ENCODE peak calls at places on chromosomes 12 and 14, in ten cellular contexts. One of them, this sample, is unnamed.

GRCh38 chr12:98594050-98594853 is 766 bp downstream of the SLC25A3 start:
- DNase-seq in transverse colon: peak; percentile 52
- DNase-seq in HAP-1: no peak
- DNase-seq in CD8-positive, alpha-beta T cell: no peak
- DNase-seq in PC-9: no peak
- DNase-seq in mucosa of descending colon: peak; percentile 66
- DNase-seq in neural progenitor cell: peak; percentile 56
- DNase-seq in CD8-positive, alpha-beta memory T cell: no peak
- DNase-seq in left lung: peak; percentile 52
- DNase-seq in neuronal stem cell: peak; percentile 9
- DNase-seq in this sample: no peak

GRCh38 chr14:85459361-85459760 is 70.6 kb upstream of the FLRT2 start:
- DNase-seq in transverse colon: no peak
- DNase-seq in HAP-1: no peak
- DNase-seq in CD8-positive, alpha-beta T cell: no peak
- DNase-seq in PC-9: no peak
- DNase-seq in mucosa of descending colon: no peak
- DNase-seq in neural progenitor cell: no peak
- DNase-seq in CD8-positive, alpha-beta memory T cell: no peak
- DNase-seq in left lung: no peak
- DNase-seq in neuronal stem cell: no peak
- DNase-seq in this sample: no peak

GRCh38 chr14:50319293-50319692 is 7.2 kb downstream of the DMAC2L start:
- DNase-seq in transverse colon: no peak
- DNase-seq in HAP-1: no peak
- DNase-seq in CD8-positive, alpha-beta T cell: no peak
- DNase-seq in PC-9: no peak
- DNase-seq in mucosa of descending colon: no peak
- DNase-seq in neural progenitor cell: no peak
- DNase-seq in CD8-positive, alpha-beta memory T cell: no peak
- DNase-seq in left lung: no peak
- DNase-seq in neuronal stem cell: no peak
- DNase-seq in this sample: no peak

GRCh38 chr12:13211859-13212664 is 15.5 kb downstream of the EMP1 start:
- DNase-seq in transverse colon: peak; percentile 65
- DNase-seq in HAP-1: peak; percentile 75
- DNase-seq in CD8-positive, alpha-beta T cell: peak; percentile 71
- DNase-seq in PC-9: peak; percentile 64
- DNase-seq in mucosa of descending colon: no peak
- DNase-seq in neural progenitor cell: peak; percentile 83
- DNase-seq in CD8-positive, alpha-beta memory T cell: peak; percentile 50
- DNase-seq in left lung: no peak
- DNase-seq in neuronal stem cell: peak; percentile 65
- DNase-seq in this sample: peak; percentile 44

GRCh38 chr12:122394626-122395194 is 27.8 kb downstream of the CLIP1 start:
- DNase-seq in transverse colon: no peak
- DNase-seq in HAP-1: no peak
- DNase-seq in CD8-positive, alpha-beta T cell: no peak
- DNase-seq in PC-9: no peak
- DNase-seq in mucosa of descending colon: no peak
- DNase-seq in neural progenitor cell: no peak
- DNase-seq in CD8-positive, alpha-beta memory T cell: no peak
- DNase-seq in left lung: no peak
- DNase-seq in neuronal stem cell: no peak
- DNase-seq in this sample: no peak

GRCh38 chr12:10160659-10161386 is 11.1 kb downstream of the OLR1 start:
- DNase-seq in transverse colon: no peak
- DNase-seq in HAP-1: no peak
- DNase-seq in CD8-positive, alpha-beta T cell: no peak
- DNase-seq in PC-9: no peak
- DNase-seq in mucosa of descending colon: no peak
- DNase-seq in neural progenitor cell: no peak
- DNase-seq in CD8-positive, alpha-beta memory T cell: no peak
- DNase-seq in left lung: no peak
- DNase-seq in neuronal stem cell: no peak
- DNase-seq in this sample: no peak

GRCh38 chr12:64083285-64084210 is 138.5 kb downstream of the KICS2 start:
- DNase-seq in transverse colon: peak; percentile 84
- DNase-seq in HAP-1: peak; percentile 99
- DNase-seq in CD8-positive, alpha-beta T cell: no peak
- DNase-seq in PC-9: no peak
- DNase-seq in mucosa of descending colon: peak; percentile 62
- DNase-seq in neural progenitor cell: no peak
- DNase-seq in CD8-positive, alpha-beta memory T cell: no peak
- DNase-seq in left lung: peak; percentile 74
- DNase-seq in neuronal stem cell: no peak
- DNase-seq in this sample: no peak

GRCh38 chr12:127485528-127485927 is 781.4 kb upstream of the TMEM132C start:
- DNase-seq in transverse colon: peak; percentile 13
- DNase-seq in HAP-1: no peak
- DNase-seq in CD8-positive, alpha-beta T cell: no peak
- DNase-seq in PC-9: peak; percentile 30
- DNase-seq in mucosa of descending colon: no peak
- DNase-seq in neural progenitor cell: no peak
- DNase-seq in CD8-positive, alpha-beta memory T cell: no peak
- DNase-seq in left lung: no peak
- DNase-seq in neuronal stem cell: no peak
- DNase-seq in this sample: no peak

GRCh38 chr14:96038558-96038919 is 623 bp upstream of the C14orf132 start:
- DNase-seq in transverse colon: no peak
- DNase-seq in HAP-1: no peak
- DNase-seq in CD8-positive, alpha-beta T cell: no peak
- DNase-seq in PC-9: no peak
- DNase-seq in mucosa of descending colon: no peak
- DNase-seq in neural progenitor cell: peak; percentile 38
- DNase-seq in CD8-positive, alpha-beta memory T cell: no peak
- DNase-seq in left lung: no peak
- DNase-seq in neuronal stem cell: no peak
- DNase-seq in this sample: no peak

GRCh38 chr14:100071545-100071944 is 6.3 kb downstream of the EVL start:
- DNase-seq in transverse colon: no peak
- DNase-seq in HAP-1: no peak
- DNase-seq in CD8-positive, alpha-beta T cell: peak; percentile 74
- DNase-seq in PC-9: no peak
- DNase-seq in mucosa of descending colon: no peak
- DNase-seq in neural progenitor cell: no peak
- DNase-seq in CD8-positive, alpha-beta memory T cell: no peak
- DNase-seq in left lung: no peak
- DNase-seq in neuronal stem cell: no peak
- DNase-seq in this sample: no peak

GRCh38 chr12:31984806-31985591 is 25.8 kb downstream of the RESF1 start:
- DNase-seq in transverse colon: no peak
- DNase-seq in HAP-1: no peak
- DNase-seq in CD8-positive, alpha-beta T cell: no peak
- DNase-seq in PC-9: no peak
- DNase-seq in mucosa of descending colon: no peak
- DNase-seq in neural progenitor cell: no peak
- DNase-seq in CD8-positive, alpha-beta memory T cell: no peak
- DNase-seq in left lung: no peak
- DNase-seq in neuronal stem cell: no peak
- DNase-seq in this sample: no peak
- H3K9me3 ChIP-seq in transverse colon: peaks cover 13% of the 10 kb centered on the region
- H3K9me3 ChIP-seq in HAP-1: peaks cover 3% of the 10 kb centered on the region
- H3K9me3 ChIP-seq in CD8-positive, alpha-beta T cell: peaks cover 50% of the 10 kb centered on the region
- H3K9me3 ChIP-seq in PC-9: peaks cover 55% of the 10 kb centered on the region
- H3K9me3 ChIP-seq in mucosa of descending colon: peaks cover 50% of the 10 kb centered on the region
- H3K9me3 ChIP-seq in neural progenitor cell: peaks cover 37% of the 10 kb centered on the region
- H3K9me3 ChIP-seq in CD8-positive, alpha-beta memory T cell: peaks cover 52% of the 10 kb centered on the region
- H3K9me3 ChIP-seq in left lung: peaks cover 4% of the 10 kb centered on the region
- H3K9me3 ChIP-seq in neuronal stem cell: peaks cover 36% of the 10 kb centered on the region
- H3K9me3 ChIP-seq in this sample: peaks cover 39% of the 10 kb centered on the region

GRCh38 chr14:81682134-81682533 is 148.5 kb upstream of the SEL1L start:
- DNase-seq in transverse colon: no peak
- DNase-seq in HAP-1: no peak
- DNase-seq in CD8-positive, alpha-beta T cell: no peak
- DNase-seq in PC-9: no peak
- DNase-seq in mucosa of descending colon: no peak
- DNase-seq in neural progenitor cell: no peak
- DNase-seq in CD8-positive, alpha-beta memory T cell: no peak
- DNase-seq in left lung: no peak
- DNase-seq in neuronal stem cell: no peak
- DNase-seq in this sample: no peak

GRCh38 chr14:81681466-81681865 is 147.8 kb upstream of the SEL1L start:
- DNase-seq in transverse colon: no peak
- DNase-seq in HAP-1: no peak
- DNase-seq in CD8-positive, alpha-beta T cell: no peak
- DNase-seq in PC-9: no peak
- DNase-seq in mucosa of descending colon: no peak
- DNase-seq in neural progenitor cell: no peak
- DNase-seq in CD8-positive, alpha-beta memory T cell: no peak
- DNase-seq in left lung: no peak
- DNase-seq in neuronal stem cell: no peak
- DNase-seq in this sample: no peak

GRCh38 chr14:81684696-81685095 is 151.0 kb upstream of the SEL1L start:
- DNase-seq in transverse colon: no peak
- DNase-seq in HAP-1: no peak
- DNase-seq in CD8-positive, alpha-beta T cell: no peak
- DNase-seq in PC-9: no peak
- DNase-seq in mucosa of descending colon: no peak
- DNase-seq in neural progenitor cell: no peak
- DNase-seq in CD8-positive, alpha-beta memory T cell: no peak
- DNase-seq in left lung: no peak
- DNase-seq in neuronal stem cell: no peak
- DNase-seq in this sample: no peak

DNA sequence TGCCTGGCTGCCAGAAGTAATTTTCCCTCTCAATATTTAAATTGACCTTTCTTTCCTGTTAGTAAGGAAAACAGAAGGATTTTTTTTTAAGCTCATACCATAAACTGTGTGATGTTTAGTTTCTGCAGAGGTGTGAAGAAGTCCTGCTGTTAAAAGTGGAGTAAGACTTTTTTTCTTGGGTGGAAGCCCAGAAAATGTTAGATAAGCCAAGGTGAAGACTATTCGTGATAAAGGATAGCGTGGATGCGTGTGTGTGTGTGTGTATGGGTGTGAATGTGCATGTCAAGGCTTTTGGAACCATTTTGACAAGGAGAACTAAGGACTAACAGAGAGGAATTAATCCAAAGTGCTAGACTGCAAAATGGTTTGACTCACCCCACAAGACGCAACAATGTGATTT is 152.9 kb upstream of the SEL1L start:
- DNase-seq in transverse colon: no peak
- DNase-seq in HAP-1: no peak
- DNase-seq in CD8-positive, alpha-beta T cell: no peak
- DNase-seq in PC-9: no peak
- DNase-seq in mucosa of descending colon: no peak
- DNase-seq in neural progenitor cell: no peak
- DNase-seq in CD8-positive, alpha-beta memory T cell: no peak
- DNase-seq in left lung: no peak
- DNase-seq in neuronal stem cell: no peak
- DNase-seq in this sample: no peak
- H3K9me3 ChIP-seq in transverse colon: no peaks in the 10 kb centered on the region
- H3K9me3 ChIP-seq in HAP-1: no peaks in the 10 kb centered on the region
- H3K9me3 ChIP-seq in CD8-positive, alpha-beta T cell: no peaks in the 10 kb centered on the region
- H3K9me3 ChIP-seq in PC-9: no peaks in the 10 kb centered on the region
- H3K9me3 ChIP-seq in mucosa of descending colon: no peaks in the 10 kb centered on the region
- H3K9me3 ChIP-seq in neural progenitor cell: no peaks in the 10 kb centered on the region
- H3K9me3 ChIP-seq in CD8-positive, alpha-beta memory T cell: no peaks in the 10 kb centered on the region
- H3K9me3 ChIP-seq in left lung: no peaks in the 10 kb centered on the region
- H3K9me3 ChIP-seq in neuronal stem cell: no peaks in the 10 kb centered on the region
- H3K9me3 ChIP-seq in this sample: no peaks in the 10 kb centered on the region

GRCh38 chr12:9143137-9143536 is 27.4 kb upstream of the A2M start:
- DNase-seq in transverse colon: no peak
- DNase-seq in HAP-1: no peak
- DNase-seq in CD8-positive, alpha-beta T cell: no peak
- DNase-seq in PC-9: no peak
- DNase-seq in mucosa of descending colon: no peak
- DNase-seq in neural progenitor cell: no peak
- DNase-seq in CD8-positive, alpha-beta memory T cell: no peak
- DNase-seq in left lung: no peak
- DNase-seq in neuronal stem cell: no peak
- DNase-seq in this sample: no peak
- H3K9me3 ChIP-seq in transverse colon: peaks cover 3% of the 10 kb centered on the region
- H3K9me3 ChIP-seq in HAP-1: peaks cover 2% of the 10 kb centered on the region
- H3K9me3 ChIP-seq in CD8-positive, alpha-beta T cell: no peaks in the 10 kb centered on the region
- H3K9me3 ChIP-seq in PC-9: peaks cover 3% of the 10 kb centered on the region
- H3K9me3 ChIP-seq in mucosa of descending colon: no peaks in the 10 kb centered on the region
- H3K9me3 ChIP-seq in neural progenitor cell: peaks cover 14% of the 10 kb centered on the region
- H3K9me3 ChIP-seq in CD8-positive, alpha-beta memory T cell: no peaks in the 10 kb centered on the region
- H3K9me3 ChIP-seq in left lung: peaks cover 2% of the 10 kb centered on the region
- H3K9me3 ChIP-seq in neuronal stem cell: peaks cover 10% of the 10 kb centered on the region
- H3K9me3 ChIP-seq in this sample: peaks cover 4% of the 10 kb centered on the region

GRCh38 chr14:83913466-83913865 is 1616.5 kb upstream of the FLRT2 start:
- DNase-seq in transverse colon: no peak
- DNase-seq in HAP-1: no peak
- DNase-seq in CD8-positive, alpha-beta T cell: no peak
- DNase-seq in PC-9: no peak
- DNase-seq in mucosa of descending colon: no peak
- DNase-seq in neural progenitor cell: no peak
- DNase-seq in CD8-positive, alpha-beta memory T cell: no peak
- DNase-seq in left lung: no peak
- DNase-seq in neuronal stem cell: no peak
- DNase-seq in this sample: no peak
- H3K9me3 ChIP-seq in transverse colon: peaks cover 3% of the 10 kb centered on the region
- H3K9me3 ChIP-seq in HAP-1: no peaks in the 10 kb centered on the region
- H3K9me3 ChIP-seq in CD8-positive, alpha-beta T cell: no peaks in the 10 kb centered on the region
- H3K9me3 ChIP-seq in PC-9: no peaks in the 10 kb centered on the region
- H3K9me3 ChIP-seq in mucosa of descending colon: peaks cover 16% of the 10 kb centered on the region
- H3K9me3 ChIP-seq in neural progenitor cell: no peaks in the 10 kb centered on the region
- H3K9me3 ChIP-seq in CD8-positive, alpha-beta memory T cell: no peaks in the 10 kb centered on the region
- H3K9me3 ChIP-seq in left lung: no peaks in the 10 kb centered on the region
- H3K9me3 ChIP-seq in neuronal stem cell: no peaks in the 10 kb centered on the region
- H3K9me3 ChIP-seq in this sample: no peaks in the 10 kb centered on the region

GRCh38 chr14:103910262-103910935 is 17.9 kb upstream of the TDRD9 start:
- DNase-seq in transverse colon: peak; percentile 89
- DNase-seq in HAP-1: peak; percentile 73
- DNase-seq in CD8-positive, alpha-beta T cell: peak; percentile 81
- DNase-seq in PC-9: peak; percentile 93
- DNase-seq in mucosa of descending colon: peak; percentile 88
- DNase-seq in neural progenitor cell: peak; percentile 95
- DNase-seq in CD8-positive, alpha-beta memory T cell: peak; percentile 56
- DNase-seq in left lung: peak; percentile 89
- DNase-seq in neuronal stem cell: peak; percentile 84
- DNase-seq in this sample: peak; percentile 37
- H3K9me3 ChIP-seq in transverse colon: no peaks in the 10 kb centered on the region
- H3K9me3 ChIP-seq in HAP-1: no peaks in the 10 kb centered on the region
- H3K9me3 ChIP-seq in CD8-positive, alpha-beta T cell: no peaks in the 10 kb centered on the region
- H3K9me3 ChIP-seq in PC-9: no peaks in the 10 kb centered on the region
- H3K9me3 ChIP-seq in mucosa of descending colon: no peaks in the 10 kb centered on the region
- H3K9me3 ChIP-seq in neural progenitor cell: no peaks in the 10 kb centered on the region
- H3K9me3 ChIP-seq in CD8-positive, alpha-beta memory T cell: no peaks in the 10 kb centered on the region
- H3K9me3 ChIP-seq in left lung: no peaks in the 10 kb centered on the region
- H3K9me3 ChIP-seq in neuronal stem cell: peaks cover 2% of the 10 kb centered on the region
- H3K9me3 ChIP-seq in this sample: no peaks in the 10 kb centered on the region

This sample was measured in T-helper 17 cell.